ENCODE peak calls at places on chromosome 11, in seven cellular contexts. One of them, this sample, is unnamed.

GRCh38 chr11:106344392-106344791 is 266.9 kb downstream of the AASDHPPT start:
- DNase-seq in testis: no peak
- DNase-seq in cardiac muscle cell: no peak
- DNase-seq in right atrium auricular region: no peak
- DNase-seq in fibroblast of mammary gland: peak
- DNase-seq in breast epithelium: no peak
- DNase-seq in right lobe of liver: no peak
- DNase-seq in this sample: no peak

GRCh38 chr11:99208813-99209212 is 188.1 kb downstream of the CNTN5 start:
- DNase-seq in right atrium auricular region: no peak
- DNase-seq in fibroblast of mammary gland: no peak
- DNase-seq in right lobe of liver: no peak
- DNase-seq in testis: no peak
- DNase-seq in breast epithelium: no peak
- DNase-seq in cardiac muscle cell: no peak
- DNase-seq in this sample: no peak

GRCh38 chr11:67045314-67045713 is 11.3 kb upstream of the RHOD start:
- DNase-seq in right lobe of liver: no peak
- DNase-seq in right atrium auricular region: no peak
- DNase-seq in testis: no peak
- DNase-seq in cardiac muscle cell: no peak
- DNase-seq in breast epithelium: no peak
- DNase-seq in fibroblast of mammary gland: peak
- DNase-seq in this sample: no peak

GRCh38 chr11:11422291-11423128 is 69.5 kb upstream of the CSNK2A3 start:
- DNase-seq in right atrium auricular region: no peak
- DNase-seq in right lobe of liver: no peak
- DNase-seq in breast epithelium: no peak
- DNase-seq in fibroblast of mammary gland: no peak
- DNase-seq in testis: no peak
- DNase-seq in cardiac muscle cell: no peak
- DNase-seq in this sample: no peak

GRCh38 chr11:123707606-123708205 is 33.8 kb downstream of the ZNF202 start:
- DNase-seq in right lobe of liver: peak
- DNase-seq in fibroblast of mammary gland: peak
- DNase-seq in breast epithelium: peak
- DNase-seq in testis: peak
- DNase-seq in cardiac muscle cell: peak
- DNase-seq in right atrium auricular region: no peak
- DNase-seq in this sample: peak

GRCh38 chr11:3195251-3196160 is 23.1 kb downstream of the MRGPRG start:
- DNase-seq in testis: no peak
- DNase-seq in breast epithelium: no peak
- DNase-seq in cardiac muscle cell: peak
- DNase-seq in fibroblast of mammary gland: peak
- DNase-seq in right lobe of liver: no peak
- DNase-seq in right atrium auricular region: no peak
- DNase-seq in this sample: no peak

GRCh38 chr11:19441752-19442553 is 201.2 kb upstream of the E2F8 start:
- DNase-seq in testis: no peak
- DNase-seq in right lobe of liver: no peak
- DNase-seq in breast epithelium: no peak
- DNase-seq in cardiac muscle cell: peak
- DNase-seq in fibroblast of mammary gland: peak
- DNase-seq in right atrium auricular region: peak
- DNase-seq in this sample: peak

GRCh38 chr11:96214745-96215093 is 128.3 kb downstream of the MAML2 start:
- DNase-seq in fibroblast of mammary gland: no peak
- DNase-seq in cardiac muscle cell: no peak
- DNase-seq in testis: no peak
- DNase-seq in right atrium auricular region: no peak
- DNase-seq in breast epithelium: no peak
- DNase-seq in right lobe of liver: no peak
- DNase-seq in this sample: no peak

GRCh38 chr11:125128450-125128849 is 17.0 kb upstream of the TMEM218 start:
- DNase-seq in fibroblast of mammary gland: peak
- DNase-seq in testis: no peak
- DNase-seq in right atrium auricular region: no peak
- DNase-seq in breast epithelium: no peak
- DNase-seq in cardiac muscle cell: no peak
- DNase-seq in right lobe of liver: no peak
- DNase-seq in this sample: no peak

GRCh38 chr11:14435717-14436116 is 63.9 kb downstream of the COPB1 start:
- DNase-seq in right lobe of liver: no peak
- DNase-seq in breast epithelium: no peak
- DNase-seq in cardiac muscle cell: no peak
- DNase-seq in right atrium auricular region: no peak
- DNase-seq in testis: no peak
- DNase-seq in fibroblast of mammary gland: no peak
- DNase-seq in this sample: no peak

GRCh38 chr11:75101424-75102128 is 4.9 kb upstream of the OR2AT4 start:
- DNase-seq in right lobe of liver: no peak
- DNase-seq in breast epithelium: no peak
- DNase-seq in right atrium auricular region: no peak
- DNase-seq in testis: no peak
- DNase-seq in cardiac muscle cell: no peak
- DNase-seq in fibroblast of mammary gland: no peak
- DNase-seq in this sample: no peak

GRCh38 chr11:112599861-112600533 is 339.3 kb upstream of the PLET1 start:
- DNase-seq in right atrium auricular region: no peak
- DNase-seq in fibroblast of mammary gland: no peak
- DNase-seq in testis: no peak
- DNase-seq in breast epithelium: no peak
- DNase-seq in cardiac muscle cell: no peak
- DNase-seq in right lobe of liver: no peak
- DNase-seq in this sample: no peak

GRCh38 chr11:74681686-74682651 is 49.3 kb downstream of the CHRDL2 start:
- DNase-seq in right lobe of liver: peak
- DNase-seq in right atrium auricular region: peak
- DNase-seq in breast epithelium: peak
- DNase-seq in fibroblast of mammary gland: no peak
- DNase-seq in testis: no peak
- DNase-seq in cardiac muscle cell: no peak
- DNase-seq in this sample: no peak

GRCh38 chr11:124310746-124311145 is 3.0 kb downstream of the OR8D1 start:
- DNase-seq in right atrium auricular region: no peak
- DNase-seq in testis: no peak
- DNase-seq in breast epithelium: no peak
- DNase-seq in fibroblast of mammary gland: peak
- DNase-seq in right lobe of liver: no peak
- DNase-seq in cardiac muscle cell: no peak
- DNase-seq in this sample: no peak

GRCh38 chr11:76918941-76919386 is 58.2 kb downstream of the ACER3 start:
- DNase-seq in cardiac muscle cell: peak
- DNase-seq in fibroblast of mammary gland: peak
- DNase-seq in testis: no peak
- DNase-seq in breast epithelium: no peak
- DNase-seq in right atrium auricular region: no peak
- DNase-seq in right lobe of liver: no peak
- DNase-seq in this sample: no peak

GRCh38 chr11:64690235-64690634 is 32.8 kb downstream of the NRXN2 start:
- DNase-seq in fibroblast of mammary gland: no peak
- DNase-seq in right lobe of liver: no peak
- DNase-seq in breast epithelium: no peak
- DNase-seq in right atrium auricular region: no peak
- DNase-seq in cardiac muscle cell: no peak
- DNase-seq in testis: peak
- DNase-seq in this sample: no peak

GRCh38 chr11:67449116-67449844 is 3.2 kb downstream of the GPR152 start:
- DNase-seq in right atrium auricular region: no peak
- DNase-seq in right lobe of liver: no peak
- DNase-seq in cardiac muscle cell: no peak
- DNase-seq in testis: no peak
- DNase-seq in fibroblast of mammary gland: no peak
- DNase-seq in breast epithelium: no peak
- DNase-seq in this sample: no peak

GRCh38 chr11:64859542-64860414 is 15.3 kb upstream of the CDC42BPG start:
- DNase-seq in right atrium auricular region: no peak
- DNase-seq in right lobe of liver: no peak
- DNase-seq in breast epithelium: no peak
- DNase-seq in testis: no peak
- DNase-seq in cardiac muscle cell: no peak
- DNase-seq in fibroblast of mammary gland: no peak
- DNase-seq in this sample: no peak

GRCh38 chr11:50412832-50413231 is 380.2 kb downstream of the OR4C45 start:
- DNase-seq in cardiac muscle cell: no peak
- DNase-seq in right atrium auricular region: no peak
- DNase-seq in breast epithelium: no peak
- DNase-seq in testis: no peak
- DNase-seq in fibroblast of mammary gland: no peak
- DNase-seq in right lobe of liver: no peak
- DNase-seq in this sample: no peak

GRCh38 chr11:131506376-131506775 is 136.0 kb downstream of the NTM start:
- DNase-seq in testis: no peak
- DNase-seq in breast epithelium: no peak
- DNase-seq in right lobe of liver: no peak
- DNase-seq in right atrium auricular region: no peak
- DNase-seq in cardiac muscle cell: no peak
- DNase-seq in fibroblast of mammary gland: no peak
- DNase-seq in this sample: no peak

DNA sequence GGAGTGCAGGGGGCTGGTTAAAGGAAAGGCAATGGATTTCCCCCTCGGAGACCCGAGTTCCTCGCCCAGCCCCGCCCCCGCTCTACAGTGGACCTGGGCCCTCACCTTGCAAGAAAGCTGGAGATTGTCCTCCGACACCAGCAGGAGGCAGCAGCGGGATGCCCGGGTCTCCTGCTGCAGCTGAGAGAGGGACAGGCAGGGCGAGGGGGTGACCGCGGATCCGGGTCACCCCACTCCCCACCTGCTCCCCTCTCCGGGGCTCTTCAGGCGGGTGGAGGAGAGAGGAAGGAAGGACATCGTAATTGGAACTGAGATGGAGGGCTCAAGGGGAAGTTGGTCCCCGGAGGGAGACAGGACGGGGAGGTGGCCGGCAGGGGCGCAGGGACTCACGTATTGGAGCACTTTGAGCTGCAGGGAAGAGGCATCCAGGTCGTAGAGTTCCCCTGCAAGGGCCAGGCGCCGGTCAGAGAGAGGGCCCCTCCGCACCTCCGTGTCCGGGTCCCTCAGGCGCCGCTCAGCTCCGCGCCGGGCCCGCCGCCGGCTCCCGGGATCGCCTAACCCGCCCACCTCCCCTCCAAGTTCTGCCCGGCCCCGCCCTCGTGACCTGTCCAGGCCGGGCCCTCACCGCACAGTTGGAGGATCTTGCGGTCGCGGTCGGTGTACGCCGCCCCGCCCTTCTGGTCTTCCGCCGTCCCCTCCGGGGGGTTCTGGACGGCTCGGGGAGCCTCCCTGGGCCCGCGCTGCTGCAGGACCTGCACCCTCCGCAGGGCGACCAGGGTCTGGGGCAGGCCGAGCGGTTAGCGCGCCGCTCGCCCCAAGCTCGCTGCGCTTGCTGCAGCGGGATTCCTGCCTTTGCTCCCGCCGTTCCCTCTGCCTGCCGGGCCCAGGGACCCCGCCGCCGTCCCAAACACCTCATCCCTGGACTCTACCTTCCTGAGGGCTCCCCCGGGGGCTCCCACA is 84.1 kb downstream of the PDE2A start:
- DNase-seq in right lobe of liver: no peak
- DNase-seq in right atrium auricular region: no peak
- DNase-seq in fibroblast of mammary gland: peak
- DNase-seq in testis: peak
- DNase-seq in cardiac muscle cell: peak
- DNase-seq in breast epithelium: no peak
- DNase-seq in this sample: no peak
- TF ChIP-seq CTCF in right lobe of liver: peak
- TF ChIP-seq CTCF in right atrium auricular region: peak
- TF ChIP-seq CTCF in fibroblast of mammary gland: peak
- TF ChIP-seq CTCF in testis: peak
- TF ChIP-seq CTCF in cardiac muscle cell: peak
- TF ChIP-seq CTCF in breast epithelium: no peak
- TF ChIP-seq CTCF in this sample: peak

DNA sequence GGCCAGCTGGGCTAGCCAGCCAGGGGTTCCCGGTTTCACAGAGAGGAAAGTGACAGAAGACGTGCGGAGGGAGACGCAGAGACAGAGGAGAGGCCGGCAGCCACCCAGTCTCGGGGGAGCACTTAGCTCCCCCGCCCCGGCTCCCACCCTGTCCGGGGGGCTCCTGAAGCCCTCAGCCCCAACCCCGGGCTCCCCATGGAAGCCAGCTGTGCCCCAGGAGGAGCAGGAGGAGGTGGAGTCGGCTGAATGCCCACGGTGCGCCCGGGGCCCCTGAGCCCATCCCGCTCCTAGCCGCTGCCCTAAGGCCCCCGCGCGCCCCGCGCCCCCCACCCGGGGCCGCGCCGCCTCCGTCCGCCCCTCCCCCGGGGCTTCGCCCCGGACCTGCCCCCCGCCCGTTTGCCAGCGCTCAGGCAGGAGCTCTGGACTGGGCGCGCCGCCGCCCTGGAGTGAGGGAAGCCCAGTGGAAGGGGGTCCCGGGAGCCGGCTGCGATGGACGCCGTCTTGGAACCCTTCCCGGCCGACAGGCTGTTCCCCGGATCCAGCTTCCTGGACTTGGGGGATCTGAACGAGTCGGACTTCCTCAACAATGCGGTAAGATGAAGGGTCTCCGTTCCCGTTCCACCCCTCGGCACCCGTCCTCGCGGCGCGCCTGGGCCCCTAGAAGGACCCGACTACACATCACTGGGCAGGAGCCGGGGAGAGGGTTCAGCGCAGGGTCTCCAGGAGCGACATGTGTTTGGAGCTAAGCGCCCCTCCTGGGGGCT is at the start of gene CREB3L1:
- DNase-seq in right lobe of liver: no peak
- DNase-seq in cardiac muscle cell: peak
- DNase-seq in fibroblast of mammary gland: peak
- DNase-seq in right atrium auricular region: no peak
- DNase-seq in testis: no peak
- DNase-seq in breast epithelium: no peak
- DNase-seq in this sample: no peak
- H3K4me3 ChIP-seq in right lobe of liver: peak
- H3K4me3 ChIP-seq in cardiac muscle cell: peak
- H3K4me3 ChIP-seq in fibroblast of mammary gland: peak
- H3K4me3 ChIP-seq in right atrium auricular region: peak
- H3K4me3 ChIP-seq in testis: peak
- H3K4me3 ChIP-seq in breast epithelium: peak
- H3K4me3 ChIP-seq in this sample: peak

DNA sequence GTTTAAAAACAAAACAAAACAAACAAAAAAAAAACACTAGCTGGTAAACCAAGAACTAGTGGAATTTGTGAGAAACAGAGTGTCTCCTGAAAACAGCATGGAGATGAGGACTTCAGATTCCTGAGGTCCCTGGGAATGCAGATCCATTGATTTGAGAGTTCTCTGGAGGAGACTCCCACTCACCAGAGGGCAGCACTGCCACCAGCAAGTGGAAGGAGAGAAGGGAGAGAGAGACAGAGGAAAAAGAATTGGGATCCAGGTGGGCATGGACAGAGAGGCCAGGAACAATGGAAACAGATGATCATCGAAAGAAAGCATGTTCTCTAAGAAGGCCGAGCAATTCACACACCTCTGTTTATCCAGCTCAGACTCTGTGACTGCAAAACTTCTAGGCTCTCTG is 31.8 kb downstream of the ETS1 start:
- DNase-seq in testis: no peak
- DNase-seq in fibroblast of mammary gland: peak
- DNase-seq in breast epithelium: no peak
- DNase-seq in right atrium auricular region: no peak
- DNase-seq in right lobe of liver: no peak
- DNase-seq in cardiac muscle cell: peak
- DNase-seq in this sample: no peak
- TF ChIP-seq CTCF in testis: no peak
- TF ChIP-seq CTCF in fibroblast of mammary gland: peak
- TF ChIP-seq CTCF in breast epithelium: no peak
- TF ChIP-seq CTCF in right atrium auricular region: no peak
- TF ChIP-seq CTCF in right lobe of liver: no peak
- TF ChIP-seq CTCF in cardiac muscle cell: peak
- TF ChIP-seq CTCF in this sample: peak

GRCh38 chr11:126547161-126547560 is 191.7 kb downstream of the ST3GAL4 start:
- DNase-seq in fibroblast of mammary gland: peak
- DNase-seq in right lobe of liver: no peak
- DNase-seq in breast epithelium: no peak
- DNase-seq in right atrium auricular region: no peak
- DNase-seq in cardiac muscle cell: no peak
- DNase-seq in testis: no peak
- DNase-seq in this sample: peak
- H3K4me3 ChIP-seq in fibroblast of mammary gland: no peak
- H3K4me3 ChIP-seq in right lobe of liver: no peak
- H3K4me3 ChIP-seq in breast epithelium: no peak
- H3K4me3 ChIP-seq in right atrium auricular region: no peak
- H3K4me3 ChIP-seq in cardiac muscle cell: no peak
- H3K4me3 ChIP-seq in testis: no peak
- H3K4me3 ChIP-seq in this sample: no peak